ENCODE peak calls at places on chromosomes 12 and 14, in nine cellular contexts. One of them, this sample, is unnamed.

GRCh38 chr12:12807970-12808702 is 5.0 kb upstream of the DDX47 start:
- DNase-seq in activated T-cell treated with anti-CD3 and anti-CD28 coated beads for 1 hour: peak
- DNase-seq in GM03348: no peak
- DNase-seq in NCI-H774: peak
- DNase-seq in MCF 10A: peak
- DNase-seq in right lobe of liver: peak
- DNase-seq in activated gamma-delta T cell treated with Interleukin-2 at 50 U/mL for 16 hours: peak
- DNase-seq in PC-3: peak
- DNase-seq in chondrocyte: no peak
- DNase-seq in this sample: no peak

GRCh38 chr12:22283006-22283506 is 51.5 kb downstream of the ST8SIA1 start:
- DNase-seq in right lobe of liver: no peak
- DNase-seq in activated T-cell treated with anti-CD3 and anti-CD28 coated beads for 1 hour: no peak
- DNase-seq in MCF 10A: peak
- DNase-seq in activated gamma-delta T cell treated with Interleukin-2 at 50 U/mL for 16 hours: no peak
- DNase-seq in PC-3: peak
- DNase-seq in NCI-H774: no peak
- DNase-seq in GM03348: peak
- DNase-seq in chondrocyte: no peak
- DNase-seq in this sample: no peak

GRCh38 chr12:132078190-132078589 is 65.9 kb downstream of the DDX51 start:
- DNase-seq in MCF 10A: peak
- DNase-seq in chondrocyte: no peak
- DNase-seq in NCI-H774: no peak
- DNase-seq in GM03348: peak
- DNase-seq in activated gamma-delta T cell treated with Interleukin-2 at 50 U/mL for 16 hours: no peak
- DNase-seq in right lobe of liver: no peak
- DNase-seq in activated T-cell treated with anti-CD3 and anti-CD28 coated beads for 1 hour: no peak
- DNase-seq in PC-3: peak
- DNase-seq in this sample: peak

GRCh38 chr14:64721391-64721791 is 17.2 kb downstream of the PLEKHG3 start:
- DNase-seq in activated gamma-delta T cell treated with Interleukin-2 at 50 U/mL for 16 hours: no peak
- DNase-seq in activated T-cell treated with anti-CD3 and anti-CD28 coated beads for 1 hour: no peak
- DNase-seq in right lobe of liver: peak
- DNase-seq in MCF 10A: no peak
- DNase-seq in GM03348: peak
- DNase-seq in NCI-H774: no peak
- DNase-seq in PC-3: no peak
- DNase-seq in chondrocyte: peak
- DNase-seq in this sample: no peak

GRCh38 chr14:99579903-99580570 is 24.0 kb downstream of the CCDC85C start:
- DNase-seq in GM03348: peak
- DNase-seq in PC-3: peak
- DNase-seq in NCI-H774: no peak
- DNase-seq in right lobe of liver: no peak
- DNase-seq in chondrocyte: no peak
- DNase-seq in activated gamma-delta T cell treated with Interleukin-2 at 50 U/mL for 16 hours: no peak
- DNase-seq in MCF 10A: no peak
- DNase-seq in activated T-cell treated with anti-CD3 and anti-CD28 coated beads for 1 hour: no peak
- DNase-seq in this sample: no peak

GRCh38 chr12:18567787-18568186 is 170.0 kb downstream of the PLCZ1 start:
- DNase-seq in PC-3: no peak
- DNase-seq in chondrocyte: no peak
- DNase-seq in GM03348: no peak
- DNase-seq in right lobe of liver: peak
- DNase-seq in activated gamma-delta T cell treated with Interleukin-2 at 50 U/mL for 16 hours: no peak
- DNase-seq in activated T-cell treated with anti-CD3 and anti-CD28 coated beads for 1 hour: no peak
- DNase-seq in MCF 10A: no peak
- DNase-seq in NCI-H774: no peak
- DNase-seq in this sample: no peak

GRCh38 chr12:78208106-78208505 is 377.4 kb downstream of the NAV3 start:
- DNase-seq in activated T-cell treated with anti-CD3 and anti-CD28 coated beads for 1 hour: no peak
- DNase-seq in PC-3: peak
- DNase-seq in right lobe of liver: no peak
- DNase-seq in GM03348: no peak
- DNase-seq in activated gamma-delta T cell treated with Interleukin-2 at 50 U/mL for 16 hours: no peak
- DNase-seq in MCF 10A: no peak
- DNase-seq in chondrocyte: no peak
- DNase-seq in NCI-H774: no peak
- DNase-seq in this sample: no peak

GRCh38 chr12:2239376-2240010 is 186.7 kb downstream of the CACNA1C start:
- DNase-seq in right lobe of liver: no peak
- DNase-seq in NCI-H774: no peak
- DNase-seq in MCF 10A: no peak
- DNase-seq in PC-3: no peak
- DNase-seq in chondrocyte: no peak
- DNase-seq in GM03348: no peak
- DNase-seq in activated T-cell treated with anti-CD3 and anti-CD28 coated beads for 1 hour: no peak
- DNase-seq in activated gamma-delta T cell treated with Interleukin-2 at 50 U/mL for 16 hours: no peak
- DNase-seq in this sample: no peak

GRCh38 chr14:45728448-45729225 is 475.6 kb upstream of the MIS18BP1 start:
- DNase-seq in MCF 10A: no peak
- DNase-seq in PC-3: no peak
- DNase-seq in activated T-cell treated with anti-CD3 and anti-CD28 coated beads for 1 hour: no peak
- DNase-seq in NCI-H774: no peak
- DNase-seq in chondrocyte: no peak
- DNase-seq in right lobe of liver: no peak
- DNase-seq in activated gamma-delta T cell treated with Interleukin-2 at 50 U/mL for 16 hours: no peak
- DNase-seq in GM03348: no peak
- DNase-seq in this sample: no peak

GRCh38 chr14:35632276-35633071 is 98.5 kb downstream of the INSM2 start:
- DNase-seq in PC-3: no peak
- DNase-seq in chondrocyte: no peak
- DNase-seq in NCI-H774: peak
- DNase-seq in GM03348: peak
- DNase-seq in activated T-cell treated with anti-CD3 and anti-CD28 coated beads for 1 hour: no peak
- DNase-seq in right lobe of liver: no peak
- DNase-seq in activated gamma-delta T cell treated with Interleukin-2 at 50 U/mL for 16 hours: no peak
- DNase-seq in MCF 10A: no peak
- DNase-seq in this sample: peak

GRCh38 chr14:102524026-102524450 is 14.5 kb upstream of the ANKRD9 start:
- DNase-seq in right lobe of liver: no peak
- DNase-seq in GM03348: no peak
- DNase-seq in chondrocyte: no peak
- DNase-seq in PC-3: no peak
- DNase-seq in activated gamma-delta T cell treated with Interleukin-2 at 50 U/mL for 16 hours: no peak
- DNase-seq in NCI-H774: no peak
- DNase-seq in activated T-cell treated with anti-CD3 and anti-CD28 coated beads for 1 hour: no peak
- DNase-seq in MCF 10A: no peak
- DNase-seq in this sample: no peak

GRCh38 chr12:27530157-27530922 is 6.3 kb downstream of the PPFIBP1 start:
- DNase-seq in GM03348: no peak
- DNase-seq in PC-3: peak
- DNase-seq in chondrocyte: no peak
- DNase-seq in NCI-H774: no peak
- DNase-seq in right lobe of liver: no peak
- DNase-seq in activated gamma-delta T cell treated with Interleukin-2 at 50 U/mL for 16 hours: no peak
- DNase-seq in MCF 10A: no peak
- DNase-seq in activated T-cell treated with anti-CD3 and anti-CD28 coated beads for 1 hour: no peak
- DNase-seq in this sample: no peak

GRCh38 chr14:64391113-64391725 is 3.1 kb downstream of the MTHFD1 start:
- DNase-seq in PC-3: no peak
- DNase-seq in chondrocyte: no peak
- DNase-seq in MCF 10A: no peak
- DNase-seq in activated T-cell treated with anti-CD3 and anti-CD28 coated beads for 1 hour: no peak
- DNase-seq in GM03348: no peak
- DNase-seq in activated gamma-delta T cell treated with Interleukin-2 at 50 U/mL for 16 hours: no peak
- DNase-seq in NCI-H774: no peak
- DNase-seq in right lobe of liver: no peak
- DNase-seq in this sample: no peak

GRCh38 chr14:95151561-95151960 is 5.8 kb downstream of the DICER1 start:
- DNase-seq in NCI-H774: no peak
- DNase-seq in activated T-cell treated with anti-CD3 and anti-CD28 coated beads for 1 hour: no peak
- DNase-seq in PC-3: no peak
- DNase-seq in chondrocyte: no peak
- DNase-seq in right lobe of liver: no peak
- DNase-seq in activated gamma-delta T cell treated with Interleukin-2 at 50 U/mL for 16 hours: no peak
- DNase-seq in MCF 10A: no peak
- DNase-seq in GM03348: no peak
- DNase-seq in this sample: no peak

GRCh38 chr12:97751704-97752103 is 289.1 kb downstream of the RMST start:
- DNase-seq in activated T-cell treated with anti-CD3 and anti-CD28 coated beads for 1 hour: no peak
- DNase-seq in chondrocyte: no peak
- DNase-seq in MCF 10A: no peak
- DNase-seq in PC-3: peak
- DNase-seq in GM03348: no peak
- DNase-seq in activated gamma-delta T cell treated with Interleukin-2 at 50 U/mL for 16 hours: no peak
- DNase-seq in right lobe of liver: no peak
- DNase-seq in NCI-H774: no peak
- DNase-seq in this sample: no peak

GRCh38 chr12:66594688-66595087 is 84.2 kb downstream of the GRIP1 start:
- DNase-seq in MCF 10A: peak
- DNase-seq in chondrocyte: no peak
- DNase-seq in activated gamma-delta T cell treated with Interleukin-2 at 50 U/mL for 16 hours: no peak
- DNase-seq in activated T-cell treated with anti-CD3 and anti-CD28 coated beads for 1 hour: no peak
- DNase-seq in PC-3: peak
- DNase-seq in NCI-H774: no peak
- DNase-seq in right lobe of liver: no peak
- DNase-seq in GM03348: no peak
- DNase-seq in this sample: no peak

GRCh38 chr14:51776102-51776894 is 84.1 kb upstream of the GNG2 start:
- DNase-seq in PC-3: peak
- DNase-seq in activated T-cell treated with anti-CD3 and anti-CD28 coated beads for 1 hour: peak
- DNase-seq in right lobe of liver: peak
- DNase-seq in activated gamma-delta T cell treated with Interleukin-2 at 50 U/mL for 16 hours: peak
- DNase-seq in GM03348: peak
- DNase-seq in MCF 10A: peak
- DNase-seq in NCI-H774: no peak
- DNase-seq in chondrocyte: no peak
- DNase-seq in this sample: peak

GRCh38 chr12:22407397-22407796 is 72.9 kb upstream of the ST8SIA1 start:
- DNase-seq in PC-3: no peak
- DNase-seq in chondrocyte: no peak
- DNase-seq in right lobe of liver: no peak
- DNase-seq in GM03348: no peak
- DNase-seq in activated gamma-delta T cell treated with Interleukin-2 at 50 U/mL for 16 hours: no peak
- DNase-seq in NCI-H774: no peak
- DNase-seq in activated T-cell treated with anti-CD3 and anti-CD28 coated beads for 1 hour: no peak
- DNase-seq in MCF 10A: no peak
- DNase-seq in this sample: no peak

GRCh38 chr14:64193821-64194220 is 100.3 kb downstream of the ESR2 start:
- DNase-seq in PC-3: no peak
- DNase-seq in GM03348: no peak
- DNase-seq in NCI-H774: no peak
- DNase-seq in right lobe of liver: no peak
- DNase-seq in activated gamma-delta T cell treated with Interleukin-2 at 50 U/mL for 16 hours: no peak
- DNase-seq in MCF 10A: peak
- DNase-seq in activated T-cell treated with anti-CD3 and anti-CD28 coated beads for 1 hour: no peak
- DNase-seq in chondrocyte: no peak
- DNase-seq in this sample: no peak

GRCh38 chr14:24694680-24695079 is 60.7 kb upstream of the GZMB start:
- DNase-seq in right lobe of liver: no peak
- DNase-seq in GM03348: no peak
- DNase-seq in NCI-H774: no peak
- DNase-seq in chondrocyte: no peak
- DNase-seq in MCF 10A: no peak
- DNase-seq in activated gamma-delta T cell treated with Interleukin-2 at 50 U/mL for 16 hours: no peak
- DNase-seq in activated T-cell treated with anti-CD3 and anti-CD28 coated beads for 1 hour: no peak
- DNase-seq in PC-3: no peak
- DNase-seq in this sample: no peak

GRCh38 chr14:100762901-100763300 is 36.2 kb downstream of the DLK1 start:
- DNase-seq in PC-3: no peak
- DNase-seq in NCI-H774: no peak
- DNase-seq in right lobe of liver: no peak
- DNase-seq in chondrocyte: peak
- DNase-seq in MCF 10A: no peak
- DNase-seq in activated T-cell treated with anti-CD3 and anti-CD28 coated beads for 1 hour: no peak
- DNase-seq in GM03348: no peak
- DNase-seq in activated gamma-delta T cell treated with Interleukin-2 at 50 U/mL for 16 hours: no peak
- DNase-seq in this sample: no peak

GRCh38 chr12:130155416-130156073 is 6.7 kb upstream of the FZD10 start:
- DNase-seq in right lobe of liver: no peak
- DNase-seq in MCF 10A: peak
- DNase-seq in activated gamma-delta T cell treated with Interleukin-2 at 50 U/mL for 16 hours: no peak
- DNase-seq in PC-3: peak
- DNase-seq in GM03348: no peak
- DNase-seq in activated T-cell treated with anti-CD3 and anti-CD28 coated beads for 1 hour: no peak
- DNase-seq in chondrocyte: no peak
- DNase-seq in NCI-H774: no peak
- DNase-seq in this sample: no peak

GRCh38 chr12:64256166-64256800 is 34.2 kb upstream of the KICS2 start:
- DNase-seq in right lobe of liver: no peak
- DNase-seq in activated gamma-delta T cell treated with Interleukin-2 at 50 U/mL for 16 hours: no peak
- DNase-seq in MCF 10A: peak
- DNase-seq in activated T-cell treated with anti-CD3 and anti-CD28 coated beads for 1 hour: no peak
- DNase-seq in PC-3: peak
- DNase-seq in GM03348: peak
- DNase-seq in chondrocyte: no peak
- DNase-seq in NCI-H774: peak
- DNase-seq in this sample: peak

GRCh38 chr14:104787736-104788532 is 7.6 kb downstream of the AKT1 start:
- DNase-seq in NCI-H774: no peak
- DNase-seq in activated T-cell treated with anti-CD3 and anti-CD28 coated beads for 1 hour: no peak
- DNase-seq in GM03348: no peak
- DNase-seq in activated gamma-delta T cell treated with Interleukin-2 at 50 U/mL for 16 hours: no peak
- DNase-seq in right lobe of liver: no peak
- DNase-seq in PC-3: no peak
- DNase-seq in MCF 10A: no peak
- DNase-seq in chondrocyte: no peak
- DNase-seq in this sample: no peak

GRCh38 chr14:98198385-98198784 is 1073.6 kb downstream of the BCL11B start:
- DNase-seq in right lobe of liver: no peak
- DNase-seq in NCI-H774: no peak
- DNase-seq in GM03348: no peak
- DNase-seq in MCF 10A: no peak
- DNase-seq in PC-3: peak
- DNase-seq in activated T-cell treated with anti-CD3 and anti-CD28 coated beads for 1 hour: peak
- DNase-seq in activated gamma-delta T cell treated with Interleukin-2 at 50 U/mL for 16 hours: peak
- DNase-seq in chondrocyte: no peak
- DNase-seq in this sample: no peak

GRCh38 chr12:103680591-103681065 is 93.6 kb downstream of the STAB2 start:
- DNase-seq in right lobe of liver: no peak
- DNase-seq in activated gamma-delta T cell treated with Interleukin-2 at 50 U/mL for 16 hours: no peak
- DNase-seq in activated T-cell treated with anti-CD3 and anti-CD28 coated beads for 1 hour: no peak
- DNase-seq in GM03348: peak
- DNase-seq in chondrocyte: no peak
- DNase-seq in MCF 10A: no peak
- DNase-seq in NCI-H774: no peak
- DNase-seq in PC-3: no peak
- DNase-seq in this sample: no peak

GRCh38 chr12:72465940-72466630 is 193.9 kb downstream of the TRHDE start:
- DNase-seq in MCF 10A: no peak
- DNase-seq in NCI-H774: no peak
- DNase-seq in GM03348: no peak
- DNase-seq in activated T-cell treated with anti-CD3 and anti-CD28 coated beads for 1 hour: no peak
- DNase-seq in PC-3: no peak
- DNase-seq in chondrocyte: no peak
- DNase-seq in activated gamma-delta T cell treated with Interleukin-2 at 50 U/mL for 16 hours: no peak
- DNase-seq in right lobe of liver: no peak
- DNase-seq in this sample: no peak

GRCh38 chr12:31106101-31106803 is 32.6 kb downstream of the DDX11 start:
- DNase-seq in right lobe of liver: no peak
- DNase-seq in PC-3: no peak
- DNase-seq in NCI-H774: peak
- DNase-seq in MCF 10A: no peak
- DNase-seq in activated gamma-delta T cell treated with Interleukin-2 at 50 U/mL for 16 hours: no peak
- DNase-seq in GM03348: no peak
- DNase-seq in chondrocyte: no peak
- DNase-seq in activated T-cell treated with anti-CD3 and anti-CD28 coated beads for 1 hour: no peak
- DNase-seq in this sample: no peak

GRCh38 chr12:86698581-86698980 is 442.4 kb upstream of the MGAT4C start:
- DNase-seq in right lobe of liver: no peak
- DNase-seq in NCI-H774: no peak
- DNase-seq in GM03348: peak
- DNase-seq in activated T-cell treated with anti-CD3 and anti-CD28 coated beads for 1 hour: no peak
- DNase-seq in activated gamma-delta T cell treated with Interleukin-2 at 50 U/mL for 16 hours: no peak
- DNase-seq in PC-3: no peak
- DNase-seq in MCF 10A: no peak
- DNase-seq in chondrocyte: no peak
- DNase-seq in this sample: no peak

GRCh38 chr12:18345021-18345735 is 83.9 kb downstream of the PIK3C2G start:
- DNase-seq in activated T-cell treated with anti-CD3 and anti-CD28 coated beads for 1 hour: no peak
- DNase-seq in activated gamma-delta T cell treated with Interleukin-2 at 50 U/mL for 16 hours: no peak
- DNase-seq in PC-3: no peak
- DNase-seq in GM03348: peak
- DNase-seq in chondrocyte: no peak
- DNase-seq in right lobe of liver: no peak
- DNase-seq in NCI-H774: no peak
- DNase-seq in MCF 10A: no peak
- DNase-seq in this sample: no peak

GRCh38 chr14:71621276-71621675 is 311.0 kb upstream of the RGS6 start:
- DNase-seq in activated gamma-delta T cell treated with Interleukin-2 at 50 U/mL for 16 hours: no peak
- DNase-seq in chondrocyte: no peak
- DNase-seq in PC-3: peak
- DNase-seq in NCI-H774: no peak
- DNase-seq in activated T-cell treated with anti-CD3 and anti-CD28 coated beads for 1 hour: no peak
- DNase-seq in MCF 10A: no peak
- DNase-seq in GM03348: no peak
- DNase-seq in right lobe of liver: no peak
- DNase-seq in this sample: no peak

This sample was measured in AG04450.